ENCODE peak calls at places on chromosomes 6 and 20, in five cellular contexts. One of them, this sample, is unnamed.

GRCh38 chr20:46642265-46642942 is 8.9 kb downstream of the SLC13A3 start:
- DNase-seq in naive thymus-derived CD4-positive, alpha-beta T cell: no peak
- DNase-seq in omental fat pad: no peak
- DNase-seq in fibroblast of lung: no peak
- DNase-seq in left ventricle myocardium superior: no peak
- DNase-seq in this sample: no peak

GRCh38 chr6:164628302-164628931 is 681.0 kb downstream of the C6orf118 start:
- DNase-seq in naive thymus-derived CD4-positive, alpha-beta T cell: no peak
- DNase-seq in omental fat pad: no peak
- DNase-seq in fibroblast of lung: no peak
- DNase-seq in left ventricle myocardium superior: no peak
- DNase-seq in this sample: no peak

GRCh38 chr20:61584851-61585250 is 332.8 kb downstream of the CDH4 start:
- DNase-seq in naive thymus-derived CD4-positive, alpha-beta T cell: no peak
- DNase-seq in omental fat pad: no peak
- DNase-seq in fibroblast of lung: no peak
- DNase-seq in left ventricle myocardium superior: peak
- DNase-seq in this sample: peak

GRCh38 chr20:7428946-7429345 is 511.3 kb downstream of the HAO1 start:
- DNase-seq in naive thymus-derived CD4-positive, alpha-beta T cell: no peak
- DNase-seq in omental fat pad: no peak
- DNase-seq in fibroblast of lung: no peak
- DNase-seq in left ventricle myocardium superior: no peak
- DNase-seq in this sample: no peak

GRCh38 chr6:33974471-33974870 is 170.7 kb upstream of the MLN start:
- DNase-seq in naive thymus-derived CD4-positive, alpha-beta T cell: no peak
- DNase-seq in omental fat pad: no peak
- DNase-seq in fibroblast of lung: no peak
- DNase-seq in left ventricle myocardium superior: no peak
- DNase-seq in this sample: no peak

GRCh38 chr6:76584121-76584520 is 511.7 kb upstream of the IMPG1 start:
- DNase-seq in naive thymus-derived CD4-positive, alpha-beta T cell: no peak
- DNase-seq in omental fat pad: no peak
- DNase-seq in fibroblast of lung: no peak
- DNase-seq in left ventricle myocardium superior: no peak
- DNase-seq in this sample: no peak

GRCh38 chr6:163404825-163405265 is 9.7 kb upstream of the QKI start:
- DNase-seq in naive thymus-derived CD4-positive, alpha-beta T cell: no peak
- DNase-seq in omental fat pad: no peak
- DNase-seq in fibroblast of lung: no peak
- DNase-seq in left ventricle myocardium superior: peak
- DNase-seq in this sample: peak

GRCh38 chr20:42492285-42492684 is 697.4 kb downstream of the PTPRT start:
- DNase-seq in naive thymus-derived CD4-positive, alpha-beta T cell: no peak
- DNase-seq in omental fat pad: no peak
- DNase-seq in fibroblast of lung: no peak
- DNase-seq in left ventricle myocardium superior: no peak
- DNase-seq in this sample: no peak

GRCh38 chr6:168962886-168963285 is 290.8 kb downstream of the THBS2 start:
- DNase-seq in naive thymus-derived CD4-positive, alpha-beta T cell: no peak
- DNase-seq in omental fat pad: no peak
- DNase-seq in fibroblast of lung: no peak
- DNase-seq in left ventricle myocardium superior: no peak
- DNase-seq in this sample: peak

GRCh38 chr6:129073651-129074419 is 190.9 kb downstream of the LAMA2 start:
- DNase-seq in naive thymus-derived CD4-positive, alpha-beta T cell: no peak
- DNase-seq in omental fat pad: no peak
- DNase-seq in fibroblast of lung: no peak
- DNase-seq in left ventricle myocardium superior: no peak
- DNase-seq in this sample: no peak

GRCh38 chr6:17392978-17393334 is 439 bp upstream of the CAP2 start:
- DNase-seq in naive thymus-derived CD4-positive, alpha-beta T cell: no peak
- DNase-seq in omental fat pad: no peak
- DNase-seq in fibroblast of lung: no peak
- DNase-seq in left ventricle myocardium superior: no peak
- DNase-seq in this sample: no peak

GRCh38 chr20:23141016-23141415 is 54.9 kb upstream of the CD93 start:
- DNase-seq in naive thymus-derived CD4-positive, alpha-beta T cell: no peak
- DNase-seq in omental fat pad: peak
- DNase-seq in fibroblast of lung: no peak
- DNase-seq in left ventricle myocardium superior: no peak
- DNase-seq in this sample: peak

GRCh38 chr6:148422085-148422484 is 79.4 kb downstream of the SASH1 start:
- DNase-seq in naive thymus-derived CD4-positive, alpha-beta T cell: no peak
- DNase-seq in omental fat pad: no peak
- DNase-seq in fibroblast of lung: no peak
- DNase-seq in left ventricle myocardium superior: no peak
- DNase-seq in this sample: no peak

GRCh38 chr20:2742934-2743559 is 50.5 kb downstream of the EBF4 start:
- DNase-seq in naive thymus-derived CD4-positive, alpha-beta T cell: peak
- DNase-seq in omental fat pad: no peak
- DNase-seq in fibroblast of lung: peak
- DNase-seq in left ventricle myocardium superior: peak
- DNase-seq in this sample: peak

GRCh38 chr6:25296980-25297379 is 17.8 kb downstream of the CARMIL1 start:
- DNase-seq in naive thymus-derived CD4-positive, alpha-beta T cell: no peak
- DNase-seq in omental fat pad: no peak
- DNase-seq in fibroblast of lung: peak
- DNase-seq in left ventricle myocardium superior: peak
- DNase-seq in this sample: peak

GRCh38 chr6:127516676-127517273 is 2.4 kb downstream of the MTCL3 start:
- DNase-seq in naive thymus-derived CD4-positive, alpha-beta T cell: peak
- DNase-seq in omental fat pad: no peak
- DNase-seq in fibroblast of lung: no peak
- DNase-seq in left ventricle myocardium superior: no peak
- DNase-seq in this sample: peak

GRCh38 chr20:21395666-21396044 is 1.7 kb downstream of the NKX2-4 start:
- DNase-seq in naive thymus-derived CD4-positive, alpha-beta T cell: peak
- DNase-seq in omental fat pad: no peak
- DNase-seq in fibroblast of lung: peak
- DNase-seq in left ventricle myocardium superior: no peak
- DNase-seq in this sample: no peak

GRCh38 chr6:29790626-29791025 is 37.0 kb upstream of the HLA-G start:
- DNase-seq in naive thymus-derived CD4-positive, alpha-beta T cell: no peak
- DNase-seq in omental fat pad: no peak
- DNase-seq in fibroblast of lung: no peak
- DNase-seq in left ventricle myocardium superior: no peak
- DNase-seq in this sample: no peak

GRCh38 chr20:49579195-49579594 is 11.3 kb upstream of the PTGIS start:
- DNase-seq in naive thymus-derived CD4-positive, alpha-beta T cell: no peak
- DNase-seq in omental fat pad: no peak
- DNase-seq in fibroblast of lung: no peak
- DNase-seq in left ventricle myocardium superior: no peak
- DNase-seq in this sample: no peak

GRCh38 chr6:146700078-146700686 is 101.4 kb downstream of the ADGB start:
- DNase-seq in naive thymus-derived CD4-positive, alpha-beta T cell: peak
- DNase-seq in omental fat pad: peak
- DNase-seq in fibroblast of lung: peak
- DNase-seq in left ventricle myocardium superior: no peak
- DNase-seq in this sample: peak

GRCh38 chr6:166419717-166420116 is 37.0 kb upstream of the MPC1 start:
- DNase-seq in naive thymus-derived CD4-positive, alpha-beta T cell: no peak
- DNase-seq in omental fat pad: no peak
- DNase-seq in fibroblast of lung: no peak
- DNase-seq in left ventricle myocardium superior: no peak
- DNase-seq in this sample: no peak

GRCh38 chr20:45372646-45373352 is 5.3 kb downstream of the TP53TG5 start:
- DNase-seq in naive thymus-derived CD4-positive, alpha-beta T cell: no peak
- DNase-seq in omental fat pad: no peak
- DNase-seq in fibroblast of lung: no peak
- DNase-seq in left ventricle myocardium superior: peak
- DNase-seq in this sample: peak

GRCh38 chr6:83815631-83816030 is 37.5 kb upstream of the RIPPLY2 start:
- DNase-seq in naive thymus-derived CD4-positive, alpha-beta T cell: no peak
- DNase-seq in omental fat pad: no peak
- DNase-seq in fibroblast of lung: peak
- DNase-seq in left ventricle myocardium superior: no peak
- DNase-seq in this sample: no peak

GRCh38 chr6:168385858-168386735 is 54.9 kb upstream of the SMOC2 start:
- DNase-seq in naive thymus-derived CD4-positive, alpha-beta T cell: no peak
- DNase-seq in omental fat pad: no peak
- DNase-seq in fibroblast of lung: no peak
- DNase-seq in left ventricle myocardium superior: peak
- DNase-seq in this sample: no peak

GRCh38 chr6:144566868-144567615 is 281.9 kb downstream of the UTRN start:
- DNase-seq in naive thymus-derived CD4-positive, alpha-beta T cell: no peak
- DNase-seq in omental fat pad: no peak
- DNase-seq in fibroblast of lung: peak
- DNase-seq in left ventricle myocardium superior: no peak
- DNase-seq in this sample: no peak

GRCh38 chr20:40956926-40957760 is 71.5 kb upstream of the TOP1 start:
- DNase-seq in naive thymus-derived CD4-positive, alpha-beta T cell: no peak
- DNase-seq in omental fat pad: no peak
- DNase-seq in fibroblast of lung: no peak
- DNase-seq in left ventricle myocardium superior: no peak
- DNase-seq in this sample: no peak

GRCh38 chr6:111551521-111552231 is 54.0 kb downstream of the TRAF3IP2 start:
- DNase-seq in naive thymus-derived CD4-positive, alpha-beta T cell: no peak
- DNase-seq in omental fat pad: no peak
- DNase-seq in fibroblast of lung: peak
- DNase-seq in left ventricle myocardium superior: peak
- DNase-seq in this sample: no peak

GRCh38 chr20:63136296-63136695 is 79.6 kb downstream of the YTHDF1 start:
- DNase-seq in naive thymus-derived CD4-positive, alpha-beta T cell: no peak
- DNase-seq in omental fat pad: no peak
- DNase-seq in fibroblast of lung: no peak
- DNase-seq in left ventricle myocardium superior: no peak
- DNase-seq in this sample: peak